ENCODE peak calls at places on chromosomes 7 and 10, in ten cellular contexts. G is WTC11, H is HFFc6, S is GM12865, Z is epithelial cell of esophagus, R is GM13977, W is coronary artery, F is cardiac muscle cell, Q is mammary epithelial cell, D is IMR-90. V is an unnamed sample.
A peak's percentile ranks its signal among the peaks of the same experiment; 100 is the strongest.

GRCh38 chr10:124648738-124649137 is 95.4 kb downstream of the FAM53B start:
- DNase-seq in G (no peak), F (peak; percentile 76), Q (peak; percentile 92), S (peak; percentile 77), R (peak; percentile 61), W (no peak), Z (peak; percentile 93), H (peak; percentile 42), D (peak; percentile 95), V (no peak)

GRCh38 chr10:30751678-30752331 is 122.3 kb upstream of the LYZL2 start:
- DNase-seq in R (peak; percentile 60), S (peak; percentile 90), D (peak; percentile 75), G (peak; percentile 80), H (peak; percentile 43), F (peak; percentile 70), W (no peak), Z (peak; percentile 35), Q (no peak), V (peak; percentile 69)

GRCh38 chr7:158680754-158681153 is 23.9 kb downstream of the NCAPG2 start:
- DNase-seq in S (no peak), Z (no peak), H (no peak), W (no peak), G (no peak), D (no peak), F (no peak), Q (no peak), R (no peak), V (no peak)

GRCh38 chr10:121926669-121927360 is 1.0 kb downstream of the ATE1 start:
- DNase-seq in F (no peak), S (peak; percentile 57), H (peak; percentile 43), D (no peak), Q (no peak), G (no peak), Z (peak; percentile 7), R (peak; percentile 27), W (no peak), V (no peak)

GRCh38 chr7:21412953-21413352 is 14.9 kb upstream of the SP4 start:
- DNase-seq in Z (no peak), G (no peak), H (no peak), S (peak; percentile 16), R (no peak), F (no peak), D (no peak), W (no peak), Q (no peak), V (no peak)

GRCh38 chr10:98620503-98620902 is 173.8 kb upstream of the HPS1 start:
- DNase-seq in Z (no peak), G (no peak), F (no peak), H (no peak), S (no peak), D (no peak), W (no peak), Q (no peak), R (no peak), V (no peak)

GRCh38 chr7:81484266-81484665 is 285.6 kb downstream of the HGF start:
- DNase-seq in W (no peak), G (peak; percentile 18), D (peak; percentile 86), H (peak; percentile 86), F (peak; percentile 82), S (peak; percentile 20), R (no peak), Z (no peak), Q (peak; percentile 16), V (no peak)

GRCh38 chr7:91357379-91357778 is 93.1 kb downstream of the FZD1 start:
- DNase-seq in D (no peak), S (no peak), F (peak; percentile 14), W (no peak), Q (peak; percentile 67), H (peak; percentile 3), R (no peak), Z (peak; percentile 35), G (no peak), V (no peak)

GRCh38 chr7:155870334-155871180 is 58.3 kb upstream of the SHH start:
- DNase-seq in G (no peak), W (peak; percentile 62), Z (no peak), F (no peak), H (no peak), Q (no peak), D (no peak), S (no peak), R (no peak), V (no peak)

DNA sequence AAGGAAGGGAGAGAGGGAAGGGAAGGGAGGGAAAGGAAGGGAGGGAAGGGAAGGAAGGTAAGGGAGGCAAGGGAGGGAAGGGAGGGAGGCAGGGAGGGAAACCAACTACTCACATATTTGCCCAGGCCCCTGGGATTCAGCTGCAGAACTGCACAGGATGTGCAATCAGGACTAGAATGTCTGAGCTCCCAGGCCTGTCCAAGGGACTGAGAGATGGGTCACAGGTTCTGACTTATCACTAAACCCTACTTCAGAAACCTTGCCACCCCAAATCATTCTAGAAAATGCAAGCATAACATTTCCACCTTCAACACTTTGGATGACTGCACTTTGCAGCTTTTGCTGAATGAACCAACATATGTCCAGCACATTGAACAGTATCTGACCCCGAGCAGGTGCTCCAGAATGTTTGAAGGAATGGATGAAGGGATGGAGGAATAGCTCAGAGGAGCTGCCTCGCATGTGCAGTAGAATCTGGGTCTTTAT is 245.3 kb downstream of the KCNMA1 start:
- DNase-seq in Q (no peak), S (no peak), H (peak; percentile 58), Z (peak; percentile 55), W (no peak), D (peak; percentile 60), F (no peak), R (no peak), G (no peak), V (no peak)
- TF ChIP-seq CTCF in Q (no peak), S (no peak), H (no peak), Z (no peak), W (peak; percentile 2), D (no peak), F (no peak), R (no peak), G (no peak), V (no peak)

DNA sequence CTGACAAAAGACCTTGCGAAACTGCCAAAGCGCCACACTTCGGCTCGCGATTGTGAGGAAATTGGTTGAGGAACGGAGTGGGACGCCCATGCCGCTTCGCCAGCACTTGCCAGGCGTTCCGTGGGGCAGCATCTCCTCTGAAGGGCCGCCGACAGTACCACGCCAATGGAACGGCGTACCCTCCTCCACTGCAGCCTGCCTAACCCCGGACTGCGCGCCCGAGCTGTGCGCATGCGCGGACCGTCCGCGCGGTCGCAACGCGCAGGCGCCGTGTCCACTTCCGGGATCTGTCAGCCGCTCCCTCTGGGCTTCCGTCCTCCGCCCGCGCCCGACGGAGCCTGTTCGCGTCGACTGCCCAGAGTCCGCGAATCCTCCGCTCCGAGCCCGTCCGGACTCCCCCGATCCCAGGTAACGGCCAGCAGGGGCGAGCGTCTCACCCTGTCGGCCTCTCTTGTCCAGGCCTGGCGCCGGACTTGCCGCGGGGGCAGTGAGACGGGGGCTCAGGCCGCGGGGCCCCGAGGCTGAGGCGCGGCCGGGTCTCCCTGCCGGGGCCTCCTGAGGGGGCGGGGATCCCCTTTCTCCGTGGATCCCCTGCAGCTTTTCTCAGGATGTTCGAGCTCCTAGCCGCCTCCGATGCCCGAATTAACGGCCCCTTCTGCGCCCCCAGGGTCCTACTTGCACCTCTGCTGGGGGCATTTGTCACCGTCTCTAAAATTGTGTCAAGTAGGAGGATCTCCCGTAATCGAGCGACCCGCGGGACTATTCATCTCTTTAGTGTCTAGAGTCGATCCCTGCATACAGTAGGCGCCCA is at the start of gene ARPC1A:
- DNase-seq in R (peak; percentile 97), Q (peak; percentile 92), G (peak; percentile 93), Z (peak; percentile 93), F (peak; percentile 96), H (peak; percentile 91), D (peak; percentile 91), S (peak; percentile 96), W (peak; percentile 93), V (peak; percentile 83)
- TF ChIP-seq CTCF in R (no peak), Q (peak; percentile 35), G (no peak), Z (no peak), F (peak; percentile 18), H (peak; percentile 70), D (peak; percentile 33), S (peak; percentile 14), W (no peak), V (peak; percentile 37)

GRCh38 chr7:74027124-74027682 is 770 bp upstream of the ELN start:
- DNase-seq in S (no peak), F (no peak), R (no peak), Z (no peak), W (no peak), Q (no peak), G (no peak), H (no peak), D (no peak), V (no peak)
- TF ChIP-seq CTCF in S (no peak), F (no peak), R (no peak), Z (no peak), W (peak; percentile 3), Q (no peak), G (no peak), H (peak; percentile 1), D (no peak), V (no peak)

GRCh38 chr10:74107391-74107790 is 43.2 kb downstream of the AP3M1 start:
- DNase-seq in S (no peak), Z (no peak), D (no peak), H (no peak), R (no peak), W (no peak), F (no peak), Q (no peak), G (no peak), V (no peak)

GRCh38 chr10:74104996-74105395 is 45.6 kb downstream of the AP3M1 start:
- DNase-seq in H (no peak), G (no peak), Z (no peak), W (no peak), S (no peak), R (no peak), Q (no peak), F (no peak), D (no peak), V (no peak)

GRCh38 chr10:74104480-74104879 is 46.1 kb downstream of the AP3M1 start:
- DNase-seq in D (no peak), R (no peak), S (no peak), Z (no peak), G (no peak), Q (no peak), H (no peak), W (no peak), F (no peak), V (no peak)

GRCh38 chr10:74099836-74100235 is 50.8 kb downstream of the AP3M1 start:
- DNase-seq in Q (peak; percentile 47), R (no peak), W (no peak), Z (peak; percentile 72), H (no peak), F (no peak), D (no peak), S (no peak), G (no peak), V (no peak)

DNA sequence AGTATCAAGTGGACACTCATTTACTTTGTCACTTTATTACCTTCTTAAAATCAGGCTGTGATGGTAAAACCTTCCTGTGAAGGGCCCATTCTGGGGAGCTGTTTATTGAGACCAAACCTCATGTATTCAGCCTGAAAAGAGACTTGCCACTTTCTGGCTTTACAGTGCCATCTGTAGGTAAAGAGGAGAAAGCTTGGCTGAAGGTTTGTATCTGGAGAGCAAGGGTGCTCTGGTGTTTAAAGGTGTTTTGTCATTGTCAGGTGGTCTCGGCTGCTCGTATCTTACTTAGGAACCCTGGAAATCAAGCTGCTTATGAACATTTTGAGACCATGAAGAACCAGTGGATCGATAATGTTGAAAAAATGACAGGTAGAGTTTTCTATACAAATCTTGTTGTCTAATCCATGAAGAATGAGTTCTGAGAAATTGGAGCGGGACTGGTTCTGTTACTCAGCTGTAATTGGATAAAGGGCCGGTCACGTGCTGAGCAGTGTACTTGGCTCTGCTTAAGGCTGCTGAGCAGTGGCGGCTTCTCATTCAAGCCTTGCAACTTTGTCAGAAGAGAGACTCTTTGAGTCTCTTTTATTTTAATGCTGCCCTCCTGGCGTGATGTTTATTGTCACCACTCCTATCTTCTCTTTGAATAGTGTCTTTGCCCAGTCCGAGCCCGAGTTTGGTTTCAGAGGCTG is 46.9 kb downstream of the AP3M1 start:
- DNase-seq in R (peak; percentile 69), G (no peak), Z (peak; percentile 15), D (peak; percentile 42), W (no peak), H (peak; percentile 30), F (no peak), S (peak; percentile 50), Q (no peak), V (no peak)
- TF ChIP-seq CTCF in R (peak; percentile 72), G (no peak), Z (peak; percentile 60), D (peak; percentile 40), W (no peak), H (peak; percentile 60), F (peak; percentile 48), S (peak; percentile 53), Q (peak; percentile 45), V (peak; percentile 54)

V was measured in neural crest cell.